ENCODE peak calls at places on chromosomes 1 and 21, in nine cellular contexts. P is bronchial epithelial cell; W is cardiac fibroblast; I is naive thymus-derived CD8-positive, alpha-beta T cell; X is COR-L47; U is AG08395; Z is effector memory CD8-positive, alpha-beta T cell; V is HT1080; N is H54. O is an unnamed sample.
A peak's percentile ranks its signal among the peaks of the same experiment; 100 is the strongest.

GRCh38 chr1:156942576-156942975 is 22.1 kb downstream of the LRRC71 start:
- DNase-seq in Z (no peak), I (no peak), N (no peak), U (no peak), X (no peak), V (no peak), P (no peak), W (no peak), O (no peak)

GRCh38 chr1:87466621-87467020 is 137.9 kb downstream of the LMO4 start:
- DNase-seq in U (no peak), I (no peak), X (no peak), V (no peak), N (no peak), W (no peak), P (no peak), Z (no peak), O (no peak)

GRCh38 chr1:215819114-215819513 is 252.0 kb downstream of the KCTD3 start:
- DNase-seq in W (peak; percentile 17), I (no peak), V (no peak), P (no peak), Z (no peak), U (no peak), N (no peak), X (no peak), O (no peak)

GRCh38 chr1:17540255-17541001 is 930 bp downstream of the ARHGEF10L start:
- DNase-seq in X (no peak), I (no peak), N (no peak), P (no peak), W (peak; percentile 62), Z (no peak), U (peak; percentile 71), V (no peak), O (no peak)

GRCh38 chr1:118483245-118484006 is 298.4 kb upstream of the SPAG17 start:
- DNase-seq in Z (no peak), N (no peak), I (no peak), P (no peak), V (no peak), X (no peak), U (no peak), W (no peak), O (peak; percentile 15)

GRCh38 chr21:31909153-31909771 is 36.4 kb downstream of the HUNK start:
- DNase-seq in V (no peak), W (peak; percentile 2), U (no peak), P (no peak), N (no peak), X (peak; percentile 41), I (no peak), Z (no peak), O (no peak)

GRCh38 chr1:175218132-175218531 is 25.6 kb upstream of the KIAA0040 start:
- DNase-seq in U (no peak), V (no peak), X (no peak), N (no peak), W (no peak), P (no peak), I (no peak), Z (no peak), O (no peak)

GRCh38 chr1:26099780-26100179 is 11.8 kb upstream of the PDIK1L start:
- DNase-seq in P (no peak), V (no peak), N (no peak), X (no peak), U (no peak), Z (no peak), I (no peak), W (no peak), O (no peak)

GRCh38 chr21:38142226-38142625 is 114.6 kb upstream of the KCNJ15 start:
- DNase-seq in V (no peak), U (no peak), X (no peak), W (no peak), N (no peak), P (no peak), I (no peak), Z (no peak), O (no peak)

GRCh38 chr1:116487583-116487982 is 83.2 kb downstream of the CD58 start:
- DNase-seq in I (no peak), P (no peak), W (no peak), N (no peak), X (no peak), U (no peak), Z (no peak), V (no peak), O (no peak)

GRCh38 chr1:56434025-56434424 is 145.3 kb downstream of the PLPP3 start:
- DNase-seq in N (no peak), W (no peak), Z (no peak), X (no peak), I (no peak), U (no peak), V (no peak), P (no peak), O (no peak)

GRCh38 chr21:21714396-21714795 is 716.2 kb downstream of the NCAM2 start:
- DNase-seq in X (no peak), N (no peak), Z (no peak), U (peak; percentile 47), W (peak; percentile 63), P (peak; percentile 1), V (peak; percentile 82), I (no peak), O (no peak)

GRCh38 chr1:29180497-29181412 is 945 bp downstream of the SRSF4 start:
- DNase-seq in Z (peak; percentile 11), X (peak; percentile 52), N (peak; percentile 11), I (no peak), P (peak; percentile 30), V (no peak), U (no peak), W (no peak), O (peak; percentile 31)

GRCh38 chr1:12005488-12006166 is 13.7 kb upstream of the MIIP start:
- DNase-seq in P (no peak), N (no peak), V (no peak), I (no peak), U (no peak), W (no peak), Z (no peak), X (no peak), O (no peak)

GRCh38 chr21:44925027-44925755 is 4.5 kb upstream of the ITGB2 start:
- DNase-seq in Z (no peak), U (peak; percentile 54), I (no peak), V (no peak), N (no peak), P (peak; percentile 60), X (no peak), W (peak; percentile 79), O (peak; percentile 66)

GRCh38 chr1:182995894-182996293 is 27.3 kb upstream of the LAMC1 start:
- DNase-seq in X (no peak), V (peak; percentile 5), W (peak; percentile 15), N (no peak), P (no peak), U (no peak), Z (no peak), I (no peak), O (no peak)

GRCh38 chr1:50929376-50929958 is 30.6 kb downstream of the FAF1 start:
- DNase-seq in I (peak; percentile 37), N (no peak), U (peak; percentile 36), V (peak; percentile 11), Z (no peak), X (peak; percentile 12), W (peak; percentile 69), P (peak; percentile 55), O (peak; percentile 41)

GRCh38 chr21:31136891-31137290 is 98.6 kb upstream of the KRTAP19-8 start:
- DNase-seq in P (no peak), V (no peak), W (peak; percentile 82), X (no peak), I (no peak), U (no peak), N (no peak), Z (no peak), O (no peak)

GRCh38 chr21:31558839-31559367 is 100.6 kb upstream of the SOD1 start:
- DNase-seq in U (peak; percentile 91), V (peak; percentile 73), W (peak; percentile 96), N (peak; percentile 93), P (peak; percentile 83), I (no peak), Z (peak; percentile 63), X (peak; percentile 97), O (peak; percentile 95)

GRCh38 chr1:147078606-147079399 is 93.5 kb downstream of the PRKAB2 start:
- DNase-seq in V (no peak), U (no peak), P (no peak), W (no peak), Z (no peak), X (no peak), I (no peak), N (no peak), O (peak; percentile 15)

GRCh38 chr21:35475768-35476167 is 426.7 kb upstream of the RUNX1 start:
- DNase-seq in Z (no peak), X (no peak), U (no peak), W (peak; percentile 80), P (peak; percentile 49), N (no peak), V (peak; percentile 18), I (no peak), O (peak; percentile 25)

GRCh38 chr1:207654320-207654719 is 9.4 kb downstream of the CR1L start:
- DNase-seq in Z (no peak), W (peak; percentile 7), V (no peak), U (peak; percentile 13), X (no peak), P (peak; percentile 6), N (no peak), I (no peak), O (no peak)

GRCh38 chr1:110153407-110153950 is 3.2 kb downstream of the SLC6A17 start:
- DNase-seq in X (no peak), W (no peak), Z (no peak), V (no peak), N (no peak), U (no peak), I (no peak), P (no peak), O (no peak)

GRCh38 chr1:32240140-32240951 is 6.7 kb upstream of the FAM167B start:
- DNase-seq in V (no peak), U (peak; percentile 55), X (peak; percentile 75), Z (peak; percentile 49), P (no peak), I (peak; percentile 60), W (peak; percentile 54), N (no peak), O (peak; percentile 40)

GRCh38 chr1:150192012-150192411 is 42.3 kb downstream of the PLEKHO1 start:
- DNase-seq in I (no peak), U (peak; percentile 65), N (peak; percentile 41), W (peak; percentile 73), P (peak; percentile 42), V (peak; percentile 66), Z (no peak), X (no peak), O (peak; percentile 11)

GRCh38 chr1:172002725-172003345 is 161.5 kb downstream of the DNM3 start:
- DNase-seq in X (peak; percentile 19), P (peak; percentile 54), I (peak; percentile 30), Z (peak; percentile 17), U (peak; percentile 45), W (peak; percentile 82), N (no peak), V (peak; percentile 57), O (peak; percentile 73)

GRCh38 chr1:225840223-225840610 is 30.3 kb downstream of the EPHX1 start:
- DNase-seq in W (no peak), Z (no peak), I (no peak), X (no peak), U (no peak), N (no peak), V (no peak), P (no peak), O (no peak)

GRCh38 chr1:56389813-56390539 is 189.4 kb downstream of the PLPP3 start:
- DNase-seq in X (no peak), P (peak; percentile 18), N (no peak), Z (no peak), I (no peak), W (no peak), U (no peak), V (no peak), O (peak; percentile 50)

GRCh38 chr1:10898921-10899320 is 102.5 kb upstream of the CASZ1 start:
- DNase-seq in P (no peak), Z (no peak), V (no peak), N (no peak), X (no peak), I (no peak), U (no peak), W (no peak), O (no peak)

GRCh38 chr1:225834417-225835329 is 24.7 kb downstream of the EPHX1 start:
- DNase-seq in U (peak; percentile 89), Z (no peak), W (peak; percentile 97), V (peak; percentile 8), I (no peak), N (no peak), P (no peak), X (peak; percentile 67), O (no peak)

GRCh38 chr1:65471213-65471833 is 50.9 kb downstream of the LEPR start:
- DNase-seq in W (peak; percentile 40), U (no peak), P (no peak), I (no peak), Z (no peak), X (no peak), N (no peak), V (no peak), O (no peak)